ENCODE peak calls at places on chromosomes 13 and 19, in seven cellular contexts. C is cardiac fibroblast, O is brain microvascular endothelial cell, G is astrocyte of the cerebellum, P is heart right ventricle, M is psoas muscle, K is uterus. I is an unnamed sample.

GRCh38 chr19:50921391-50922315 is 10.5 kb upstream of the KLK4 start:
- DNase-seq in O (no peak), K (no peak), G (no peak), P (no peak), M (no peak), C (no peak), I (peak)

GRCh38 chr19:41795031-41795461 is 1.3 kb upstream of the CEACAM3 start:
- DNase-seq in K (no peak), C (peak), M (no peak), O (peak), P (peak), G (no peak), I (peak)

GRCh38 chr13:44396963-44397580 is 23.4 kb downstream of the SERP2 start:
- DNase-seq in O (peak), M (peak), P (peak), K (peak), C (peak), G (peak), I (peak)

GRCh38 chr13:31151837-31152236 is 9.9 kb downstream of the HSPH1 start:
- DNase-seq in O (no peak), C (no peak), K (no peak), P (no peak), G (no peak), M (no peak), I (no peak)

GRCh38 chr13:67620665-67621064 is 390.5 kb upstream of the PCDH9 start:
- DNase-seq in P (no peak), M (no peak), K (no peak), O (no peak), C (no peak), G (peak), I (no peak)

GRCh38 chr19:1361601-1362384 is 21.9 kb upstream of the NDUFS7 start:
- DNase-seq in O (peak), P (no peak), C (peak), G (peak), K (no peak), M (no peak), I (peak)

GRCh38 chr13:22092791-22093545 is 422.1 kb downstream of the FGF9 start:
- DNase-seq in O (no peak), G (no peak), K (no peak), M (no peak), C (no peak), P (no peak), I (peak)

GRCh38 chr13:60012503-60012902 is 151.2 kb downstream of the DIAPH3 start:
- DNase-seq in O (no peak), C (no peak), G (no peak), M (no peak), P (no peak), K (no peak), I (no peak)

GRCh38 chr13:67084066-67084465 is 146.1 kb downstream of the PCDH9 start:
- DNase-seq in G (no peak), C (no peak), O (no peak), M (no peak), P (no peak), K (no peak), I (no peak)

GRCh38 chr19:20238025-20238623 is 71.1 kb downstream of the ZNF486 start:
- DNase-seq in G (peak), M (peak), O (peak), P (peak), K (peak), C (peak), I (peak)

GRCh38 chr19:12983561-12984142 is 11.6 kb upstream of the NFIX start:
- DNase-seq in M (peak), G (no peak), C (peak), P (peak), K (peak), O (peak), I (peak)

GRCh38 chr13:64332048-64332447 is 2898.1 kb downstream of the PCDH9 start:
- DNase-seq in K (no peak), M (no peak), G (no peak), P (no peak), O (no peak), C (no peak), I (no peak)

GRCh38 chr13:101155920-101156319 is 260.4 kb downstream of the NALCN start:
- DNase-seq in G (no peak), C (no peak), K (no peak), M (no peak), O (no peak), P (no peak), I (no peak)

DNA sequence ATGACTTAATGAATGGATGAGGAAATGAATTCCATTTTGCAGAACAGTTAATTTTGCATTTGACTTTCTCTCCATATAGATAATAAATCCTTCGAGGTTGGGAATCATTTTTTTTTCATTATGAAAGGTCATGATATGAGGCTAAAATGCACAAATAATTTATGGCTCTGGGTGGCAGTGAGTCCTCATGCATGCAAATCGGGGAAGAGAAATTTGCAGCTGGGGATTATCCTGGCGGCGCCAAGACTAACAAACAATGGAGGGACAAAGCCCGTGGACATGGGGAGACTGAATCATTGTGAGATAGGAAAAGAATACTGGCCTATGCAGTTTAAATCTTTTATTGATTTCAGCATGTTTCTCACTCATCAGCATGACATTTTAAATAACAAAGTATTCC is 102.2 kb downstream of the ERCC5 start:
- DNase-seq in P (peak), M (no peak), O (no peak), K (no peak), G (no peak), C (peak), I (peak)
- TF ChIP-seq CTCF in P (peak), M (no peak), O (no peak), K (no peak), G (no peak), C (no peak), I (no peak)

GRCh38 chr19:16586477-16586871 is 14.3 kb upstream of the SLC35E1 start:
- DNase-seq in C (no peak), M (no peak), O (no peak), K (no peak), P (no peak), G (no peak), I (no peak)
- H3K4me3 ChIP-seq in C (no peak), M (no peak), O (no peak), K (no peak), P (no peak), G (no peak), I (no peak)

DNA sequence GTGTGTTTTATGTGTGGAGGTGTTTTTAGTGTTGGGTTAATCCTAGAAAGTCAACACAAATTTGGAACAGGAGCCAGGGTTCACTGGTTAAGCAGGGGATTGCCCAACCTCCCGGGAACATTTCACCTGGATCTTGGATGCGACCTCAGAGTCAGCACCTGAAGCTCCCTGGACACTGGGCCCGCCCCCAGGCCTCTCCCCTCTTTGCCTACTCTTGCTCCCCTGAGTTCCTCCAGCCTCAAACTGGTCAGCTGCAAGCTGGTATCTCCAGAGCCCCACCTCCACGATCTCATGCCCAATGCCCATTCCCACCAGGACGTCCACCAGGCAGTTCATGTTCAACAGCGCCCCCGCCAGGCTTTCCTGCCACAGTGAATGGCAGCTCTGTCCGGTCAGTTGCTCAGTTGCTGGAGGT is 9.7 kb downstream of the HSD17B14 start:
- DNase-seq in P (no peak), C (no peak), M (no peak), G (no peak), K (no peak), O (no peak), I (no peak)
- TF ChIP-seq CTCF in P (no peak), C (peak), M (no peak), G (no peak), K (no peak), O (peak), I (peak)

GRCh38 chr13:78182813-78183212 is 264.2 kb upstream of the EDNRB start:
- DNase-seq in P (no peak), O (no peak), C (peak), M (no peak), K (no peak), G (no peak), I (no peak)

GRCh38 chr13:78185700-78186099 is 267.1 kb upstream of the EDNRB start:
- DNase-seq in K (no peak), P (no peak), G (no peak), M (no peak), O (no peak), C (no peak), I (no peak)

GRCh38 chr13:78187781-78188180 is 269.1 kb upstream of the EDNRB start:
- DNase-seq in O (no peak), P (no peak), G (no peak), C (no peak), M (no peak), K (no peak), I (no peak)

GRCh38 chr13:78183737-78184136 is 265.1 kb upstream of the EDNRB start:
- DNase-seq in G (no peak), O (no peak), C (peak), P (no peak), M (no peak), K (no peak), I (peak)
- H3K4me3 ChIP-seq in G (no peak), O (no peak), C (no peak), P (no peak), M (no peak), K (no peak), I (no peak)

GRCh38 chr19:5983367-5983955 is 5.5 kb upstream of the RANBP3 start:
- DNase-seq in G (no peak), M (no peak), K (no peak), P (no peak), C (no peak), O (no peak), I (no peak)
- TF ChIP-seq CTCF in G (no peak), M (no peak), K (no peak), P (no peak), C (no peak), O (no peak), I (no peak)

GRCh38 chr13:99313473-99313872 is 6.3 kb upstream of the GPR183 start:
- DNase-seq in P (no peak), O (no peak), K (no peak), C (no peak), G (no peak), M (peak), I (no peak)
- H3K4me3 ChIP-seq in P (peak), O (no peak), K (no peak), C (no peak), G (no peak), M (no peak), I (no peak)

DNA sequence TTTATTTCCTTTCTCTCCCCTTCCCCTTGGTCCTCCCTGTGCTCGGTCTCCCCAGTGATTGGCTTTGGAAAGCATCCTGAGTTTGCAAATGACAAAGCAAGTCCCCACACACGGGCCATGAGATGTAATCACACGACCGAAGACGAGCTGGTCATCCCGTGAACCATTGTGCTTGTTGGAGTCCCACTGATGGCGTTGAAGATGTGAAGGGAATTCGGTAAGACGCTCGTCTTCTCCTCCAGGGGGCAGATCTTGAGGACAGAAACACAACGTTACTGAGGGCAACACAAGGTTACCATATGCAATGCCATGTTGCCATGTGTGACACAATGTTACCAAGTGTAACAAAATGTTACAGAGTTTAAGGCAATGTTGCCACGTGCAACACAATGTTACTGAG is 42.0 kb upstream of the SLC15A1 start:
- DNase-seq in G (no peak), K (no peak), M (no peak), O (no peak), P (no peak), C (no peak), I (no peak)
- TF ChIP-seq CTCF in G (no peak), K (no peak), M (no peak), O (peak), P (no peak), C (no peak), I (no peak)